ENCODE peak calls at places on chromosome 2, in five cellular contexts. S, E, W, P and Y are unnamed samples.

GRCh38 chr2:132473174-132473883 is 56.7 kb downstream of the GPR39 start:
- DNase-seq in S (no peak), E (no peak), W (no peak), P (no peak), Y (no peak)

GRCh38 chr2:25558262-25558661 is 115.1 kb downstream of the DTNB start:
- DNase-seq in S (no peak), E (no peak), W (no peak), P (no peak), Y (peak)

GRCh38 chr2:186887107-186888090 is 38.4 kb upstream of the ZSWIM2 start:
- DNase-seq in S (no peak), E (no peak), W (no peak), P (peak), Y (peak)

GRCh38 chr2:28546242-28546641 is 50.4 kb downstream of the PLB1 start:
- DNase-seq in S (no peak), E (no peak), W (no peak), P (no peak), Y (no peak)

GRCh38 chr2:71785550-71785951 is 332.2 kb downstream of the DYSF start:
- DNase-seq in S (no peak), E (no peak), W (no peak), P (no peak), Y (no peak)

GRCh38 chr2:6866239-6866745 is 585 bp upstream of the CMPK2 start:
- DNase-seq in S (peak), E (peak), W (no peak), P (peak), Y (peak)

GRCh38 chr2:159996792-159997546 is 65.4 kb downstream of the PLA2R1 start:
- DNase-seq in S (no peak), E (no peak), W (no peak), P (no peak), Y (peak)

GRCh38 chr2:212193066-212193465 is 345.5 kb downstream of the ERBB4 start:
- DNase-seq in S (no peak), E (no peak), W (no peak), P (no peak), Y (no peak)

GRCh38 chr2:160270571-160271113 is 70.6 kb upstream of the ITGB6 start:
- DNase-seq in S (peak), E (no peak), W (no peak), P (no peak), Y (peak)

GRCh38 chr2:1656961-1657841 is 87.1 kb downstream of the PXDN start:
- DNase-seq in S (no peak), E (no peak), W (no peak), P (no peak), Y (no peak)

GRCh38 chr2:27408601-27409320 is 630 bp downstream of the PPM1G start:
- DNase-seq in S (peak), E (no peak), W (no peak), P (peak), Y (peak)

GRCh38 chr2:95261602-95262001 is 12.6 kb upstream of the PROM2 start:
- DNase-seq in S (no peak), E (no peak), W (no peak), P (no peak), Y (no peak)

GRCh38 chr2:136281281-136282117 is 163.6 kb upstream of the CXCR4 start:
- DNase-seq in S (no peak), E (no peak), W (no peak), P (no peak), Y (no peak)

GRCh38 chr2:152548996-152549395 is 168.3 kb downstream of the PRPF40A start:
- DNase-seq in S (no peak), E (no peak), W (no peak), P (no peak), Y (no peak)

GRCh38 chr2:50273003-50273402 is 758.9 kb downstream of the NRXN1 start:
- DNase-seq in S (no peak), E (no peak), W (no peak), P (no peak), Y (no peak)

GRCh38 chr2:230023313-230023712 is 45.4 kb downstream of the SLC16A14 start:
- DNase-seq in S (no peak), E (no peak), W (no peak), P (no peak), Y (no peak)

GRCh38 chr2:196592331-196592911 is 47.1 kb upstream of the CCDC150 start:
- DNase-seq in S (no peak), E (no peak), W (no peak), P (no peak), Y (peak)

GRCh38 chr2:232372231-232373208 is 6.0 kb upstream of the ALPP start:
- DNase-seq in S (no peak), E (no peak), W (no peak), P (no peak), Y (no peak)

GRCh38 chr2:66888791-66889631 is 454.1 kb downstream of the MEIS1 start:
- DNase-seq in S (no peak), E (no peak), W (no peak), P (no peak), Y (no peak)

GRCh38 chr2:31319391-31320175 is 85.6 kb downstream of the EHD3 start:
- DNase-seq in S (no peak), E (no peak), W (no peak), P (no peak), Y (peak)

GRCh38 chr2:192566863-192567262 is 372.1 kb upstream of the TMEFF2 start:
- DNase-seq in S (no peak), E (no peak), W (no peak), P (no peak), Y (no peak)

GRCh38 chr2:143607446-143608110 is 478.4 kb downstream of the ARHGAP15 start:
- DNase-seq in S (no peak), E (no peak), W (peak), P (no peak), Y (no peak)

DNA sequence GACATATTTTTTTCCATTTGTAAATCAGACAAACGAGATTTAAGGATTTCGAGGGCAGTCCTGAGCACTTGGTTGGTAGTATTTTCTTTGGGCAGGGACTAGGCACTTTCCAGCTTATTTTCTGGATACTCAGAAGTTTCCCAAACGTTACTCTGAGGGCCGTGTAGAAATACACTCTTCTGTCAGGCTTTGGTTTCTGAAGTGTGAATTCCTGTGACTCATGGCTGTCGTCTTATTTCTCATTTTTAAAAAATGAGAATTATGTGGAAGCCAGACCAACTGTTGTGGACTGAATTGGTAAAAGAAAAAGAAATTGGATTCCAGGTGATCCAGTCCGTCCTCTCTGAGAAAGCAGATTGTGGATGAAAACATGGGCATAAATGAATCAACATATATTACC is 658.6 kb upstream of the FANCL start:
- DNase-seq in S (no peak), E (no peak), W (no peak), P (no peak), Y (no peak)
- H3K27ac ChIP-seq in S (no peak), E (no peak), W (no peak), P (no peak), Y (no peak)

DNA sequence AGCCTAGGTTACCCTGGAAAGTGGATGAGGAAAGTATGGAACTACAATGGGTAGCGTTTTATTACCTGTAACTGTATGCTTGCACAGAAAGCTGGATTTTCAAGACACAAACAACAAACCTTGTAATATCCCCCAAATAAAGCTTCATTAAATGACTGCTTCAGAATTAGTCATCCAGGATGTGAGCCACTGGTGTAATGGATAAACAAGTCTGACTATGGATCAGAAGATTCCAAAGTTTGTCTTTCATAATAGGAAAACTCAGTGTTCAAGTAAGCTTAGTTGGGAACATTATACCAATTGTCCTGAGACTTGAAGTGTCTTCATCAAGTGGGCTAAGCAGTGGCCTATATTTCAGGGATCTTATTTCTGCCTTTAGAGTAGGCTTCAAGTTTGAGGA is 518.8 kb downstream of the LRP1B start:
- DNase-seq in S (no peak), E (no peak), W (no peak), P (no peak), Y (peak)
- TF ChIP-seq JUN in S (no peak), E (no peak), W (no peak), P (no peak), Y (peak)

GRCh38 chr2:171410101-171410500 is 23.7 kb downstream of the METTL8 start:
- DNase-seq in S (no peak), E (no peak), W (no peak), P (no peak), Y (peak)
- H3K27ac ChIP-seq in S (no peak), E (no peak), W (no peak), P (no peak), Y (no peak)

GRCh38 chr2:215141706-215142105 is 3.3 kb upstream of the ABCA12 start:
- DNase-seq in S (no peak), E (no peak), W (no peak), P (no peak), Y (no peak)
- TF ChIP-seq JUN in S (no peak), E (no peak), W (no peak), P (no peak), Y (no peak)

DNA sequence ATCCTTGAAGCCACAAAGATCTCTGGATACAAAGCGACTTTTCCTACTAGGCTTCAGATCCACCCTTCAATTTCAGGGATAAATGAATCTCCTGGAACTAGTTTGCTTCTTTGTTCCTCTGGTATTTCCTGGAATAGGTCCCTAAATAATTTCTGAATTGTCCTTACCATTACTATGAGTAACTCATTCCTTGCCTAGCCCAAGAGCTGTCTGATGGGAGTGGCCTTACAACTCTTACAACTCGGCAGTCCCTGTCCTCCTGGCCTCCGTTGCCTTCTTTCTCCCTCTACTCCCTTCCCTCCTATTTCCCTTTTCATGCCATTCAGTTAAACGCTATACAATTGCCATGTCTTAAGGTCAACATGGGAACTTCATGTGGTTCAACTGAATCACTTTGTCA is 98.2 kb upstream of the FHL2 start:
- DNase-seq in S (no peak), E (no peak), W (no peak), P (no peak), Y (no peak)
- H3K27ac ChIP-seq in S (no peak), E (no peak), W (no peak), P (no peak), Y (no peak)

DNA sequence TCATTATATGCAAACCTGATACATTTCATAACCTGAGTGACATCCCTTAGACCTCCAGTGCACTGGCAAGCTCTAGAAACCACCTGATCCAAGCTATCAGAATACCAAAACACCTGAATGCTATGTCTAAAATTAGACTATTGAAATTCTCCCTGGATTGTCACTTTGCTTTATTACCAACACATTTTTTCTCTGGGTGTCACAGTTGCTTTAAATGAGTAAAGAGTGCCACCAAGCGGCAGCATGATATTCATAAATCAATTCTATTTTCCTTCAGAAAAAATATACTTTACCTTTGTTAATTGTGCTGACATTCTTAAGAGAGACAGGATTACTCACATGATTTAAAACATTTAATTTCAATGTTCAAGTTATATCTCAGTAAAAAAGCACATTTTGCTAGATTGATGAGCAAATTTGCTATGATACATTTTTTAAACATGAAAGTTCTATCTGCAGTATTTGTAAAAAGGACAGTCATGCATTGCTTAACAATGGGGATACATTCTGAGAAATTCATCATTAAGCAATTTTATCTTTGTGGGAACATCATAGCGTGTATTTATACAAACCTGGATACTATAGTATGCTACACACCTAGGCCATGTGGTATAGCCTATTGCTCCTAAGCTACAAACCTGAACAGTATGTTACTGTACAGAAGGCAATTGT is 338.4 kb upstream of the SLC39A10 start:
- DNase-seq in S (peak), E (peak), W (no peak), P (peak), Y (peak)
- TF ChIP-seq JUN in S (no peak), E (no peak), W (no peak), P (no peak), Y (no peak)

GRCh38 chr2:119544075-119545031 is at the start of gene CFAP221:
- DNase-seq in S (peak), E (peak), W (no peak), P (peak), Y (peak)

GRCh38 chr2:119546446-119546765 is 2.2 kb downstream of the CFAP221 start:
- DNase-seq in S (no peak), E (no peak), W (no peak), P (peak), Y (no peak)

GRCh38 chr2:119548516-119549120 is 4.4 kb downstream of the CFAP221 start:
- DNase-seq in S (no peak), E (no peak), W (no peak), P (no peak), Y (no peak)

GRCh38 chr2:119545754-119546445 is 1.7 kb downstream of the CFAP221 start:
- DNase-seq in S (no peak), E (no peak), W (no peak), P (no peak), Y (no peak)

GRCh38 chr2:119545076-119545475 is 827 bp downstream of the CFAP221 start:
- DNase-seq in S (no peak), E (no peak), W (no peak), P (no peak), Y (no peak)
- H3K27ac ChIP-seq in S (no peak), E (no peak), W (no peak), P (no peak), Y (no peak)

GRCh38 chr2:233597522-233597921 is 19.9 kb upstream of the UGT1A8 start:
- DNase-seq in S (no peak), E (no peak), W (no peak), P (no peak), Y (no peak)

GRCh38 chr2:233588410-233588809 is 21.8 kb upstream of the USP40 start:
- DNase-seq in S (no peak), E (no peak), W (no peak), P (no peak), Y (no peak)

GRCh38 chr2:233598952-233599351 is 18.5 kb upstream of the UGT1A8 start:
- DNase-seq in S (no peak), E (no peak), W (no peak), P (no peak), Y (no peak)

DNA sequence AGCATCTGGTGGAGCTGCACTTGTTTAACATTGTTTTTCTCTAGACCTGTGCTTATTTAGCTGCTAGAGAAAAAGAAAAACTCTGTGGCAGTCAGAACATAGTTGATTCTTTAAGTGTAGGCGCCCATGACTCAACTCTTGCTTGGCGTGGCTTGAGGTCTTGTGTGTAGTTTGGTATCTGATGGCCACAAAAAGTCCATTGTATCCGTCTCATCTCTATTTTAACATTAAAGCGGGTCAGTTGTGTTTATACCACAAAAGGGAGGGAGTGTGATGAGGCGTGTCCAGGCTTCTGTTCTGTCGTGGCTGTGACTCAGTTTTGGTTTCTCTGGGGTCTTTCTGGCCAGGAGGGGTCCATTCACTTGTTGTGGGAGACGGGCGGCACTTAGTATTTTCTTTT is 24.2 kb upstream of the UGT1A8 start:
- DNase-seq in S (no peak), E (no peak), W (no peak), P (no peak), Y (no peak)
- TF ChIP-seq JUN in S (no peak), E (no peak), W (no peak), P (no peak), Y (no peak)

GRCh38 chr2:170770304-170771048 is at the start of gene ERICH2:
- DNase-seq in S (peak), E (peak), W (peak), P (peak), Y (peak)
- H3K27ac ChIP-seq in S (peak), E (peak), W (peak), P (peak), Y (no peak)